ENCODE peak calls at places on chromosomes 7 and 10, in seven cellular contexts. E, V, Y, G, F, C and H are unnamed samples.

GRCh38 chr7:31192996-31193395 is 140.9 kb downstream of the ADCYAP1R1 start:
- DNase-seq in E (no peak), V (peak; percentile 52), Y (peak; percentile 16), G (peak; percentile 52), F (peak; percentile 30), C (peak; percentile 70), H (peak; percentile 8)

GRCh38 chr10:18219096-18219495 is 78.9 kb downstream of the CACNB2 start:
- DNase-seq in E (no peak), V (no peak), Y (no peak), G (no peak), F (no peak), C (no peak), H (no peak)

GRCh38 chr7:105975770-105976428 is 12.8 kb downstream of the CDHR3 start:
- DNase-seq in E (no peak), V (peak; percentile 6), Y (peak; percentile 31), G (no peak), F (peak; percentile 42), C (no peak), H (peak; percentile 5)

GRCh38 chr7:101557421-101557820 is 71.7 kb downstream of the MYL10 start:
- DNase-seq in E (no peak), V (no peak), Y (no peak), G (no peak), F (no peak), C (no peak), H (no peak)

GRCh38 chr10:98074315-98074911 is 44.0 kb upstream of the CRTAC1 start:
- DNase-seq in E (peak; percentile 1), V (peak; percentile 11), Y (no peak), G (no peak), F (no peak), C (peak; percentile 21), H (no peak)

GRCh38 chr7:18900236-18900635 is 217.2 kb downstream of the TWIST1 start:
- DNase-seq in E (no peak), V (no peak), Y (no peak), G (no peak), F (no peak), C (no peak), H (no peak)

GRCh38 chr10:69760086-69760485 is 41.6 kb upstream of the COL13A1 start:
- DNase-seq in E (no peak), V (no peak), Y (no peak), G (no peak), F (no peak), C (no peak), H (no peak)

GRCh38 chr10:121627810-121628209 is 29.6 kb upstream of the FGFR2 start:
- DNase-seq in E (no peak), V (peak; percentile 85), Y (no peak), G (no peak), F (peak; percentile 5), C (no peak), H (no peak)

GRCh38 chr7:73903321-73904218 is 42.6 kb downstream of the TMEM270 start:
- DNase-seq in E (no peak), V (no peak), Y (no peak), G (no peak), F (no peak), C (no peak), H (no peak)

GRCh38 chr10:7932301-7933036 is 114.2 kb downstream of the TAF3 start:
- DNase-seq in E (no peak), V (no peak), Y (no peak), G (no peak), F (no peak), C (no peak), H (no peak)

GRCh38 chr10:96512997-96513685 is 585 bp downstream of the TLL2 start:
- DNase-seq in E (no peak), V (no peak), Y (no peak), G (no peak), F (peak; percentile 34), C (peak; percentile 22), H (no peak)

GRCh38 chr10:22308390-22308789 is 7.8 kb upstream of the COMMD3 start:
- DNase-seq in E (no peak), V (peak; percentile 58), Y (peak; percentile 53), G (no peak), F (no peak), C (no peak), H (no peak)

GRCh38 chr7:127392182-127392565 is 334 bp downstream of the ZNF800 start:
- DNase-seq in E (peak; percentile 24), V (peak; percentile 65), Y (no peak), G (peak; percentile 30), F (peak; percentile 71), C (peak; percentile 41), H (no peak)

GRCh38 chr10:89480047-89480446 is 55.3 kb downstream of the SLC16A12 start:
- DNase-seq in E (no peak), V (no peak), Y (peak; percentile 55), G (no peak), F (peak; percentile 69), C (peak; percentile 28), H (no peak)

GRCh38 chr7:74587435-74588126 is 69.9 kb upstream of the GTF2I start:
- DNase-seq in E (peak; percentile 73), V (peak; percentile 79), Y (peak; percentile 93), G (peak; percentile 56), F (peak; percentile 85), C (peak; percentile 98), H (peak; percentile 93)

GRCh38 chr7:28954446-28954845 is 3.7 kb downstream of the TRIL start:
- DNase-seq in E (no peak), V (no peak), Y (no peak), G (no peak), F (no peak), C (no peak), H (no peak)

GRCh38 chr10:6516277-6516676 is 63.8 kb downstream of the PRKCQ start:
- DNase-seq in E (no peak), V (no peak), Y (no peak), G (no peak), F (no peak), C (no peak), H (no peak)

GRCh38 chr7:80666376-80666775 is 27.9 kb downstream of the CD36 start:
- DNase-seq in E (no peak), V (peak; percentile 25), Y (no peak), G (no peak), F (no peak), C (no peak), H (no peak)

GRCh38 chr10:77333610-77334340 is 303.8 kb downstream of the KCNMA1 start:
- DNase-seq in E (no peak), V (no peak), Y (no peak), G (peak; percentile 28), F (peak; percentile 40), C (no peak), H (no peak)

GRCh38 chr10:54415483-54415882 is 385.5 kb downstream of the PCDH15 start:
- DNase-seq in E (no peak), V (no peak), Y (no peak), G (no peak), F (no peak), C (no peak), H (no peak)

GRCh38 chr10:97532935-97533671 is 34.4 kb downstream of the UBTD1 start:
- DNase-seq in E (no peak), V (no peak), Y (peak; percentile 57), G (no peak), F (peak; percentile 46), C (peak; percentile 41), H (peak; percentile 49)